ENCODE peak calls at places on chromosomes 12 and 14, in four cellular contexts. One of them, this sample, is unnamed. For H3K36me3, the result is how much of the 10 kb centered on the place peaks cover.

GRCh38 chr14:68397827-68398226 is 395.0 kb downstream of the ZFP36L1 start:
- DNase-seq in spleen: peak
- DNase-seq in tibial artery: no peak
- DNase-seq in left ventricle myocardium inferior: no peak
- DNase-seq in this sample: no peak

GRCh38 chr12:32089156-32089950 is 17.3 kb upstream of the BICD1 start:
- DNase-seq in spleen: no peak
- DNase-seq in tibial artery: no peak
- DNase-seq in left ventricle myocardium inferior: no peak
- DNase-seq in this sample: no peak

GRCh38 chr14:96164861-96165490 is 39.7 kb upstream of the BDKRB2 start:
- DNase-seq in spleen: peak
- DNase-seq in tibial artery: no peak
- DNase-seq in left ventricle myocardium inferior: no peak
- DNase-seq in this sample: no peak

GRCh38 chr14:94946244-94946643 is 176.3 kb upstream of the GSC start:
- DNase-seq in spleen: no peak
- DNase-seq in tibial artery: no peak
- DNase-seq in left ventricle myocardium inferior: no peak
- DNase-seq in this sample: no peak

GRCh38 chr14:97426776-97427175 is 629.6 kb downstream of the VRK1 start:
- DNase-seq in spleen: no peak
- DNase-seq in tibial artery: no peak
- DNase-seq in left ventricle myocardium inferior: no peak
- DNase-seq in this sample: no peak

GRCh38 chr14:72154645-72155378 is 222.6 kb downstream of the RGS6 start:
- DNase-seq in spleen: no peak
- DNase-seq in tibial artery: no peak
- DNase-seq in left ventricle myocardium inferior: no peak
- DNase-seq in this sample: no peak

GRCh38 chr12:107660861-107661415 is 24.7 kb upstream of the PWP1 start:
- DNase-seq in spleen: no peak
- DNase-seq in tibial artery: no peak
- DNase-seq in left ventricle myocardium inferior: no peak
- DNase-seq in this sample: no peak

GRCh38 chr12:30846776-30847175 is 79.8 kb upstream of the TSPAN11 start:
- DNase-seq in spleen: no peak
- DNase-seq in tibial artery: no peak
- DNase-seq in left ventricle myocardium inferior: no peak
- DNase-seq in this sample: no peak

GRCh38 chr12:51393676-51394545 is 2.7 kb upstream of the GALNT6 start:
- DNase-seq in spleen: no peak
- DNase-seq in tibial artery: no peak
- DNase-seq in left ventricle myocardium inferior: no peak
- DNase-seq in this sample: no peak

GRCh38 chr12:69129564-69129963 is 109.8 kb upstream of the CPSF6 start:
- DNase-seq in spleen: no peak
- DNase-seq in tibial artery: no peak
- DNase-seq in left ventricle myocardium inferior: no peak
- DNase-seq in this sample: no peak

GRCh38 chr14:61730756-61731373 is 31.4 kb upstream of the SNAPC1 start:
- DNase-seq in spleen: no peak
- DNase-seq in tibial artery: no peak
- DNase-seq in left ventricle myocardium inferior: no peak
- DNase-seq in this sample: no peak

GRCh38 chr12:77686760-77687159 is 143.9 kb upstream of the NAV3 start:
- DNase-seq in spleen: no peak
- DNase-seq in tibial artery: no peak
- DNase-seq in left ventricle myocardium inferior: no peak
- DNase-seq in this sample: no peak

GRCh38 chr14:32846821-32847220 is 91.9 kb upstream of the NPAS3 start:
- DNase-seq in spleen: no peak
- DNase-seq in tibial artery: no peak
- DNase-seq in left ventricle myocardium inferior: no peak
- DNase-seq in this sample: no peak

GRCh38 chr12:116393859-116394650 is 116.6 kb upstream of the MED13L start:
- DNase-seq in spleen: peak
- DNase-seq in tibial artery: no peak
- DNase-seq in left ventricle myocardium inferior: no peak
- DNase-seq in this sample: peak

GRCh38 chr12:118960865-118961264 is 20.5 kb upstream of the SRRM4 start:
- DNase-seq in spleen: no peak
- DNase-seq in tibial artery: no peak
- DNase-seq in left ventricle myocardium inferior: no peak
- DNase-seq in this sample: no peak
- H3K36me3 ChIP-seq in spleen: under half
- H3K36me3 ChIP-seq in tibial artery: under half
- H3K36me3 ChIP-seq in left ventricle myocardium inferior: under half
- H3K36me3 ChIP-seq in this sample: under half

GRCh38 chr12:118035194-118036041 is 18.9 kb downstream of the RFC5 start:
- DNase-seq in spleen: no peak
- DNase-seq in tibial artery: no peak
- DNase-seq in left ventricle myocardium inferior: no peak
- DNase-seq in this sample: no peak
- H3K36me3 ChIP-seq in spleen: half or more
- H3K36me3 ChIP-seq in tibial artery: half or more
- H3K36me3 ChIP-seq in left ventricle myocardium inferior: half or more
- H3K36me3 ChIP-seq in this sample: under half

GRCh38 chr12:76078748-76079147 is 5.7 kb downstream of the NAP1L1 start:
- DNase-seq in spleen: no peak
- DNase-seq in tibial artery: no peak
- DNase-seq in left ventricle myocardium inferior: no peak
- DNase-seq in this sample: no peak
- H3K36me3 ChIP-seq in spleen: under half
- H3K36me3 ChIP-seq in tibial artery: under half
- H3K36me3 ChIP-seq in left ventricle myocardium inferior: under half
- H3K36me3 ChIP-seq in this sample: under half

DNA sequence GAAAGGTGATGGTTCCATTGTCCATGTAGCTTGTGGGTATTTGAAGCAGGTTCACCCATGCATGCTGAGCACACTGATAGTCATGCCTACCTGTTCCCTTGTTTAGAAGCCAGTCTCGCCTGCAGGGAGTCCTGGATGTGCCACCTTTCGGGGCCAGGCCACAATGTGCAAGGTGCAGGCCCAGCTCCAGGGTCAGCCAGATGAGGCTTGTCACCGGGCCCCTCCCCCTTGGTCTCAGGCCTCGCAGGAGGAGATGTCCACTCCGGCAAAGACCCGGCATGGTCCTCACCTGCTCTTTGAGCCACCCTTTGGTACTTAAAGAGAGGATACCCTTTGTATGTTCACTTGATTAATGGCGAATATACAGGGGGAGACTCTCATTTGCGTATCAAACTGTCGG is 140.4 kb upstream of the RTL1 start:
- DNase-seq in spleen: no peak
- DNase-seq in tibial artery: no peak
- DNase-seq in left ventricle myocardium inferior: no peak
- DNase-seq in this sample: no peak
- H3K36me3 ChIP-seq in spleen: under half
- H3K36me3 ChIP-seq in tibial artery: under half
- H3K36me3 ChIP-seq in left ventricle myocardium inferior: under half
- H3K36me3 ChIP-seq in this sample: under half

DNA sequence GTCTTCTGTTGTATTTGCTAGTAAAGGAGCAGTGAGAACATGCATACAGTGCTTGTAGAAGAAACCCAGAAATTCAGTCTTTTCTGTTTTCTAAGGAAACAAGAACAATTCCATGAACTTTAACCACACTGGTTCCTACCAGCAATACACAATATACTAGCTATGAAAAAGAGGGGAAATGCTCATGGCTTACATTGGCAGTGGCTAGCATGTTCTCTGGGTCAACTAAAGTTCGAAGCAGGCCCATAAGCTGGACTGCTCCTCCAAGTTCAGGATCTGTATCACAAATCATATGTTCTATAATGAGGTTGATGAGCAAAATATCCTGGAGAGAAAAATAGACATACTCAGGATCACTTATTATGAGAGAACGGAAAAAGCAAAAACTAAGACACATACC is 37.1 kb downstream of the PPP4R3A start:
- DNase-seq in spleen: no peak
- DNase-seq in tibial artery: no peak
- DNase-seq in left ventricle myocardium inferior: no peak
- DNase-seq in this sample: no peak
- H3K36me3 ChIP-seq in spleen: half or more
- H3K36me3 ChIP-seq in tibial artery: half or more
- H3K36me3 ChIP-seq in left ventricle myocardium inferior: half or more
- H3K36me3 ChIP-seq in this sample: under half

This sample was measured in aorta.